ENCODE peak calls at places on chromosomes 3 and 15, in six cellular contexts. U, C, Z, H, T and R are unnamed samples.

GRCh38 chr3:45258317-45258716 is 32.2 kb upstream of the TMEM158 start:
- DNase-seq in U (no peak), C (no peak), Z (no peak), H (no peak), T (no peak), R (no peak)

GRCh38 chr15:100693451-100693850 is 91.1 kb downstream of the ASB7 start:
- DNase-seq in U (no peak), C (no peak), Z (no peak), H (no peak), T (no peak), R (peak; percentile 75)

GRCh38 chr3:160754371-160754854 is 1.6 kb upstream of the PPM1L start:
- DNase-seq in U (peak; percentile 55), C (no peak), Z (peak; percentile 72), H (peak; percentile 64), T (no peak), R (peak; percentile 47)

GRCh38 chr15:101206173-101206572 is 45.7 kb downstream of the CHSY1 start:
- DNase-seq in U (peak; percentile 91), C (no peak), Z (peak; percentile 83), H (no peak), T (no peak), R (no peak)

GRCh38 chr3:136270179-136270578 is 20.0 kb downstream of the PCCB start:
- DNase-seq in U (no peak), C (no peak), Z (no peak), H (no peak), T (no peak), R (no peak)

GRCh38 chr3:186938716-186939115 is 8.4 kb downstream of the ST6GAL1 start:
- DNase-seq in U (peak; percentile 44), C (peak; percentile 71), Z (no peak), H (no peak), T (no peak), R (no peak)

GRCh38 chr3:127762787-127763105 is 59.6 kb downstream of the MGLL start:
- DNase-seq in U (no peak), C (no peak), Z (no peak), H (no peak), T (no peak), R (no peak)

GRCh38 chr3:70963412-70963811 is 620.1 kb downstream of the FOXP1 start:
- DNase-seq in U (no peak), C (no peak), Z (no peak), H (no peak), T (no peak), R (no peak)

GRCh38 chr15:77506311-77507150 is 85.8 kb downstream of the HMG20A start:
- DNase-seq in U (no peak), C (peak; percentile 26), Z (no peak), H (peak; percentile 75), T (no peak), R (peak; percentile 46)

GRCh38 chr3:10594915-10595314 is 89.5 kb upstream of the ATP2B2 start:
- DNase-seq in U (peak; percentile 34), C (peak; percentile 99), Z (peak; percentile 64), H (peak; percentile 41), T (peak; percentile 5), R (peak; percentile 49)

GRCh38 chr3:78894787-78895186 is 873.0 kb downstream of the ROBO1 start:
- DNase-seq in U (no peak), C (no peak), Z (no peak), H (no peak), T (no peak), R (no peak)

GRCh38 chr3:133991209-133991608 is 38.5 kb downstream of the SLCO2A1 start:
- DNase-seq in U (peak; percentile 27), C (no peak), Z (peak; percentile 80), H (peak; percentile 41), T (no peak), R (peak; percentile 11)

GRCh38 chr15:50184863-50185504 is 3.0 kb downstream of the SLC27A2 start:
- DNase-seq in U (no peak), C (no peak), Z (no peak), H (no peak), T (no peak), R (no peak)

GRCh38 chr15:99344639-99345038 is 93.4 kb downstream of the LRRC28 start:
- DNase-seq in U (no peak), C (no peak), Z (no peak), H (no peak), T (no peak), R (no peak)

GRCh38 chr3:150146891-150147761 is 176.4 kb upstream of the PFN2 start:
- DNase-seq in U (peak; percentile 97), C (no peak), Z (peak; percentile 96), H (peak; percentile 14), T (peak; percentile 26), R (peak; percentile 82)

GRCh38 chr3:49805367-49805782 is 2.3 kb downstream of the INKA1 start:
- DNase-seq in U (peak; percentile 88), C (no peak), Z (peak; percentile 93), H (peak; percentile 93), T (no peak), R (no peak)

GRCh38 chr15:70087708-70088352 is 9.9 kb downstream of the TLE3 start:
- DNase-seq in U (no peak), C (peak; percentile 21), Z (no peak), H (no peak), T (no peak), R (no peak)

GRCh38 chr3:57278237-57278636 is 14.2 kb downstream of the ASB14 start:
- DNase-seq in U (no peak), C (no peak), Z (no peak), H (no peak), T (no peak), R (no peak)

GRCh38 chr3:27791956-27792355 is 69.8 kb upstream of the EOMES start:
- DNase-seq in U (no peak), C (no peak), Z (no peak), H (no peak), T (no peak), R (peak; percentile 48)

GRCh38 chr15:79160211-79160610 is 69.6 kb upstream of the RASGRF1 start:
- DNase-seq in U (no peak), C (no peak), Z (peak; percentile 79), H (no peak), T (no peak), R (peak; percentile 77)

GRCh38 chr3:171284308-171285075 is 175.7 kb downstream of the TNIK start:
- DNase-seq in U (peak; percentile 97), C (no peak), Z (peak; percentile 98), H (peak; percentile 95), T (no peak), R (peak; percentile 92)

GRCh38 chr15:89101302-89102191 is 13.3 kb downstream of the ABHD2 start:
- DNase-seq in U (peak; percentile 95), C (no peak), Z (peak; percentile 97), H (peak; percentile 91), T (peak; percentile 84), R (peak; percentile 98)

GRCh38 chr3:20352547-20353164 is 166.7 kb upstream of the SGO1 start:
- DNase-seq in U (peak; percentile 29), C (no peak), Z (peak; percentile 17), H (peak; percentile 31), T (no peak), R (peak; percentile 6)

GRCh38 chr3:184581331-184582210 is 20.0 kb downstream of the EPHB3 start:
- DNase-seq in U (no peak), C (no peak), Z (no peak), H (no peak), T (no peak), R (no peak)

GRCh38 chr3:184584001-184584891 is 22.7 kb downstream of the EPHB3 start:
- DNase-seq in U (no peak), C (no peak), Z (no peak), H (no peak), T (no peak), R (no peak)

GRCh38 chr3:184583345-184584000 is 21.9 kb downstream of the EPHB3 start:
- DNase-seq in U (no peak), C (peak; percentile 52), Z (peak; percentile 82), H (no peak), T (no peak), R (no peak)

GRCh38 chr3:184582583-184582982 is 21.0 kb downstream of the EPHB3 start:
- DNase-seq in U (no peak), C (no peak), Z (peak; percentile 91), H (no peak), T (no peak), R (no peak)

GRCh38 chr3:184582998-184583344 is 21.4 kb downstream of the EPHB3 start:
- DNase-seq in U (no peak), C (no peak), Z (no peak), H (no peak), T (no peak), R (no peak)
- H3K9ac ChIP-seq in U (peak overlapping the region; percentile 73), C (no peak overlapping the region), Z (peak overlapping the region; percentile 90), H (no peak overlapping the region), T (peak overlapping the region; percentile 72), R (no peak overlapping the region)

GRCh38 chr3:177977381-177978158 is 558.7 kb upstream of the KCNMB2 start:
- DNase-seq in U (peak; percentile 88), C (no peak), Z (peak; percentile 92), H (peak; percentile 52), T (peak; percentile 7), R (peak; percentile 74)
- H2AFZ ChIP-seq in U (no peak overlapping the region), C (no peak overlapping the region), Z (no peak overlapping the region), H (no peak overlapping the region), T (no peak overlapping the region), R (peak overlapping the region; percentile 10)

GRCh38 chr15:95266481-95267061 is 1035.2 kb downstream of the MCTP2 start:
- DNase-seq in U (peak; percentile 65), C (no peak), Z (peak; percentile 67), H (peak; percentile 66), T (no peak), R (no peak)

GRCh38 chr15:95267476-95267875 is 1036.1 kb downstream of the MCTP2 start:
- DNase-seq in U (no peak), C (no peak), Z (peak; percentile 14), H (no peak), T (no peak), R (no peak)

GRCh38 chr15:95265419-95265997 is 1034.1 kb downstream of the MCTP2 start:
- DNase-seq in U (no peak), C (no peak), Z (no peak), H (no peak), T (no peak), R (no peak)

GRCh38 chr15:95274038-95274437 is 1042.7 kb downstream of the MCTP2 start:
- DNase-seq in U (no peak), C (no peak), Z (no peak), H (no peak), T (no peak), R (no peak)

GRCh38 chr15:95269247-95270155 is 1038.1 kb downstream of the MCTP2 start:
- DNase-seq in U (no peak), C (no peak), Z (no peak), H (no peak), T (no peak), R (no peak)
- H3K9ac ChIP-seq in U (no peak overlapping the region), C (no peak overlapping the region), Z (no peak overlapping the region), H (no peak overlapping the region), T (no peak overlapping the region), R (no peak overlapping the region)

DNA sequence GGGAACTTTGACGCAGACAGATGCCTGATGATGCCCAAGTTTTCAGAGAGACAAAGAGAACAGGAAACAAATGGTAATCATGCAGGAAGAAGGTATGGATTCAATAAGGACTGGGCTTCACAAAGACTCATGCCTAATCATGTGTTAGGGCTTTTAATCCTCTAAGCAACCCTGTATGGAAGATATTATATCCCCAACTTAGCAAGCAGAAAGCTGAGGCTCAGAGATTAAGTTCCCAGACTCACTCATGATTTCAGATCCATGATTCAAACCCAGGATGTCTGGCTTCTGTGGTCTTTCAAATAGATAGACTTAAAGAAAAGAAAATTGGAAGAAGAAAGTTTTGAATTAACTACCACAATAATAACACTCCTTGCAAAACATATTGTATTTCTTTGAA is 4.1 kb upstream of the CLASP2 start:
- DNase-seq in U (no peak), C (no peak), Z (peak; percentile 34), H (no peak), T (no peak), R (no peak)
- H2AFZ ChIP-seq in U (peak overlapping the region; percentile 39), C (no peak overlapping the region), Z (peak overlapping the region; percentile 71), H (no peak overlapping the region), T (peak overlapping the region; percentile 41), R (peak overlapping the region; percentile 4)